ENCODE peak calls at places on chromosomes 11 and 22, in four cellular contexts. F is AG04450, Y is K562, G is gastrocnemius medialis. J is an unnamed sample.

GRCh38 chr11:4123218-4123617 is 28.6 kb downstream of the RRM1 start:
- DNase-seq in F (no peak), Y (no peak), G (no peak), J (no peak)

GRCh38 chr11:94504689-94505293 is 7.5 kb upstream of the C11orf97 start:
- DNase-seq in F (peak), Y (peak), G (no peak), J (peak)

GRCh38 chr11:8354622-8355417 is 91.1 kb upstream of the LMO1 start:
- DNase-seq in F (no peak), Y (no peak), G (no peak), J (no peak)

GRCh38 chr11:57356179-57356757 is 18.1 kb downstream of the P2RX3 start:
- DNase-seq in F (no peak), Y (no peak), G (no peak), J (no peak)

GRCh38 chr11:74871037-74871436 is 77.9 kb downstream of the XRRA1 start:
- DNase-seq in F (no peak), Y (peak), G (no peak), J (no peak)

GRCh38 chr11:91796999-91797398 is 427.6 kb upstream of the FAT3 start:
- DNase-seq in F (no peak), Y (no peak), G (no peak), J (no peak)

GRCh38 chr11:116310215-116310614 is 462.6 kb downstream of the BUD13 start:
- DNase-seq in F (no peak), Y (no peak), G (no peak), J (no peak)

GRCh38 chr11:1751999-1752906 is 1.9 kb upstream of the IFITM10 start:
- DNase-seq in F (no peak), Y (no peak), G (no peak), J (no peak)

GRCh38 chr11:75527938-75528845 is 2.5 kb upstream of the GDPD5 start:
- DNase-seq in F (no peak), Y (no peak), G (no peak), J (no peak)

GRCh38 chr22:24155597-24156145 is 25.6 kb upstream of the SUSD2 start:
- DNase-seq in F (no peak), Y (no peak), G (peak), J (peak)

GRCh38 chr11:13949876-13950275 is 12.6 kb upstream of the SPON1 start:
- DNase-seq in F (no peak), Y (no peak), G (no peak), J (no peak)
- TF ChIP-seq CTCF in F (no peak), Y (no peak), G (no peak), J (no peak)

GRCh38 chr11:64905516-64906313 is 11.3 kb downstream of the ATG2A start:
- DNase-seq in F (no peak), Y (no peak), G (no peak), J (no peak)
- TF ChIP-seq CTCF in F (no peak), Y (no peak), G (no peak), J (no peak)

GRCh38 chr11:61617515-61617914 is 36.6 kb upstream of the SYT7 start:
- DNase-seq in F (no peak), Y (no peak), G (no peak), J (no peak)
- TF ChIP-seq CTCF in F (peak), Y (no peak), G (no peak), J (peak)

GRCh38 chr11:33770236-33770635 is 4.1 kb downstream of the FBXO3 start:
- DNase-seq in F (no peak), Y (no peak), G (no peak), J (no peak)
- TF ChIP-seq CTCF in F (no peak), Y (no peak), G (no peak), J (no peak)

GRCh38 chr11:32070707-32071106 is 20.2 kb upstream of the RCN1 start:
- DNase-seq in F (no peak), Y (no peak), G (no peak), J (no peak)

GRCh38 chr11:32068134-32068533 is 22.7 kb upstream of the RCN1 start:
- DNase-seq in F (no peak), Y (no peak), G (no peak), J (no peak)

GRCh38 chr11:32069361-32070058 is 21.4 kb upstream of the RCN1 start:
- DNase-seq in F (no peak), Y (no peak), G (no peak), J (no peak)

GRCh38 chr11:32072872-32073661 is 17.8 kb upstream of the RCN1 start:
- DNase-seq in F (no peak), Y (no peak), G (no peak), J (no peak)

DNA sequence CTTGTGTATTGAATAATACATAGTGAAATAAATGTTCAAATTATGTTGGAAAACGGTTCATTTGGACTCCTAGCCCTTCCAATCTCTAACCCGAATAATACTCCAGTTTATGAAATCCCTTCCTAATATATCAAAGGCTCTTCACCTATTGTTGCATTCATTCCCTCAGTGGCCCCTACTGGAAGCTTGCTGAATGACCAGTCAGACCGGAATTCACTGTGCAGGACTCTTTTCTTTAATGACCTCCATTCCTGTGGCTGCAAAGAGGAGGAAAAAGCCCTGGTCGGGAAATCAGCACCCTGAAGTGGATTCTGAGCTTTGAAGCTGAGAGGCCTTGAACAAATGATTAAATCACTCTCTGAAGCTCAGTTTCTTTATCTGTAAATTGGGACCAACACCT is 19.1 kb upstream of the RCN1 start:
- DNase-seq in F (no peak), Y (peak), G (no peak), J (peak)
- TF ChIP-seq CTCF in F (peak), Y (peak), G (no peak), J (peak)